ENCODE peak calls at places on chromosome 1, in five cellular contexts. I, A, S, W and Z are unnamed samples.

GRCh38 chr1:10027027-10027426 is 5.7 kb upstream of the UBE4B start:
- DNase-seq in I (no peak), A (no peak), S (no peak), W (no peak), Z (no peak)

GRCh38 chr1:16019580-16020277 is 1.9 kb upstream of the HSPB7 start:
- DNase-seq in I (no peak), A (no peak), S (no peak), W (no peak), Z (no peak)

GRCh38 chr1:20962576-20963258 is 175.6 kb upstream of the HP1BP3 start:
- DNase-seq in I (no peak), A (peak), S (no peak), W (no peak), Z (peak)

GRCh38 chr1:155304558-155305063 is 3.4 kb upstream of the PKLR start:
- DNase-seq in I (no peak), A (no peak), S (no peak), W (no peak), Z (no peak)

GRCh38 chr1:242890211-242890741 is 364.8 kb downstream of the CEP170 start:
- DNase-seq in I (no peak), A (no peak), S (no peak), W (peak), Z (no peak)

GRCh38 chr1:119101563-119101962 is 38.9 kb downstream of the WARS2 start:
- DNase-seq in I (no peak), A (peak), S (no peak), W (no peak), Z (no peak)

GRCh38 chr1:116377564-116378529 is 4.8 kb downstream of the ATP1A1 start:
- DNase-seq in I (no peak), A (peak), S (peak), W (no peak), Z (peak)

GRCh38 chr1:225454067-225454618 is 26.3 kb upstream of the LBR start:
- DNase-seq in I (no peak), A (no peak), S (no peak), W (no peak), Z (no peak)

GRCh38 chr1:17887646-17888395 is 132.7 kb downstream of the ACTL8 start:
- DNase-seq in I (no peak), A (no peak), S (no peak), W (no peak), Z (no peak)

GRCh38 chr1:20711285-20712209 is 6.3 kb downstream of the KIF17 start:
- DNase-seq in I (no peak), A (no peak), S (no peak), W (no peak), Z (no peak)